ENCODE peak calls at places on chromosomes 11 and 22, in seven cellular contexts. One of them, this sample, is unnamed.

GRCh38 chr11:123166095-123166559 is 28.9 kb downstream of the CLMP start:
- DNase-seq in bronchial epithelial cell: peak; percentile 61
- DNase-seq in iris pigment epithelial cell: peak; percentile 92
- DNase-seq in COLO829: peak; percentile 25
- DNase-seq in activated naive CD4-positive, alpha-beta T cell treated with anti-CD3 and anti-CD28 coated beads, Interleukin-2, amount 10 ng/mL, durations not matched to agents 7 days and 5 days: peak; percentile 43
- DNase-seq in psoas muscle: no peak
- DNase-seq in AML-193: peak; percentile 2
- DNase-seq in this sample: no peak

GRCh38 chr22:31142285-31142684 is 2.0 kb upstream of the PLA2G3 start:
- DNase-seq in bronchial epithelial cell: peak; percentile 49
- DNase-seq in iris pigment epithelial cell: no peak
- DNase-seq in COLO829: no peak
- DNase-seq in activated naive CD4-positive, alpha-beta T cell treated with anti-CD3 and anti-CD28 coated beads, Interleukin-2, amount 10 ng/mL, durations not matched to agents 7 days and 5 days: no peak
- DNase-seq in psoas muscle: no peak
- DNase-seq in AML-193: no peak
- DNase-seq in this sample: no peak

GRCh38 chr11:70783821-70784220 is 385.5 kb downstream of the CTTN start:
- DNase-seq in bronchial epithelial cell: no peak
- DNase-seq in iris pigment epithelial cell: no peak
- DNase-seq in COLO829: no peak
- DNase-seq in activated naive CD4-positive, alpha-beta T cell treated with anti-CD3 and anti-CD28 coated beads, Interleukin-2, amount 10 ng/mL, durations not matched to agents 7 days and 5 days: no peak
- DNase-seq in psoas muscle: no peak
- DNase-seq in AML-193: no peak
- DNase-seq in this sample: no peak

GRCh38 chr11:96228911-96229310 is 114.1 kb downstream of the MAML2 start:
- DNase-seq in bronchial epithelial cell: no peak
- DNase-seq in iris pigment epithelial cell: peak; percentile 75
- DNase-seq in COLO829: no peak
- DNase-seq in activated naive CD4-positive, alpha-beta T cell treated with anti-CD3 and anti-CD28 coated beads, Interleukin-2, amount 10 ng/mL, durations not matched to agents 7 days and 5 days: no peak
- DNase-seq in psoas muscle: no peak
- DNase-seq in AML-193: no peak
- DNase-seq in this sample: no peak

GRCh38 chr22:36846271-36846670 is 14.5 kb upstream of the NCF4 start:
- DNase-seq in bronchial epithelial cell: no peak
- DNase-seq in iris pigment epithelial cell: no peak
- DNase-seq in COLO829: no peak
- DNase-seq in activated naive CD4-positive, alpha-beta T cell treated with anti-CD3 and anti-CD28 coated beads, Interleukin-2, amount 10 ng/mL, durations not matched to agents 7 days and 5 days: no peak
- DNase-seq in psoas muscle: no peak
- DNase-seq in AML-193: no peak
- DNase-seq in this sample: no peak

GRCh38 chr11:61345170-61345610 is 12.2 kb downstream of the TKFC start:
- DNase-seq in bronchial epithelial cell: no peak
- DNase-seq in iris pigment epithelial cell: no peak
- DNase-seq in COLO829: no peak
- DNase-seq in activated naive CD4-positive, alpha-beta T cell treated with anti-CD3 and anti-CD28 coated beads, Interleukin-2, amount 10 ng/mL, durations not matched to agents 7 days and 5 days: no peak
- DNase-seq in psoas muscle: no peak
- DNase-seq in AML-193: no peak
- DNase-seq in this sample: no peak

GRCh38 chr22:39494471-39495120 is 7.5 kb upstream of the MIEF1 start:
- DNase-seq in bronchial epithelial cell: no peak
- DNase-seq in iris pigment epithelial cell: no peak
- DNase-seq in COLO829: no peak
- DNase-seq in activated naive CD4-positive, alpha-beta T cell treated with anti-CD3 and anti-CD28 coated beads, Interleukin-2, amount 10 ng/mL, durations not matched to agents 7 days and 5 days: no peak
- DNase-seq in psoas muscle: no peak
- DNase-seq in AML-193: peak; percentile 9
- DNase-seq in this sample: no peak

GRCh38 chr22:17868771-17869170 is 94.5 kb upstream of the BID start:
- DNase-seq in bronchial epithelial cell: no peak
- DNase-seq in iris pigment epithelial cell: no peak
- DNase-seq in COLO829: no peak
- DNase-seq in activated naive CD4-positive, alpha-beta T cell treated with anti-CD3 and anti-CD28 coated beads, Interleukin-2, amount 10 ng/mL, durations not matched to agents 7 days and 5 days: no peak
- DNase-seq in psoas muscle: no peak
- DNase-seq in AML-193: no peak
- DNase-seq in this sample: no peak

GRCh38 chr11:116857316-116857715 is 19.9 kb upstream of the APOA1 start:
- DNase-seq in bronchial epithelial cell: no peak
- DNase-seq in iris pigment epithelial cell: peak; percentile 20
- DNase-seq in COLO829: no peak
- DNase-seq in activated naive CD4-positive, alpha-beta T cell treated with anti-CD3 and anti-CD28 coated beads, Interleukin-2, amount 10 ng/mL, durations not matched to agents 7 days and 5 days: no peak
- DNase-seq in psoas muscle: no peak
- DNase-seq in AML-193: no peak
- DNase-seq in this sample: no peak

GRCh38 chr22:41300661-41301060 is 664 bp upstream of the ZC3H7B start:
- DNase-seq in bronchial epithelial cell: no peak
- DNase-seq in iris pigment epithelial cell: no peak
- DNase-seq in COLO829: no peak
- DNase-seq in activated naive CD4-positive, alpha-beta T cell treated with anti-CD3 and anti-CD28 coated beads, Interleukin-2, amount 10 ng/mL, durations not matched to agents 7 days and 5 days: no peak
- DNase-seq in psoas muscle: no peak
- DNase-seq in AML-193: no peak
- DNase-seq in this sample: no peak

GRCh38 chr11:65858354-65859133 is 564 bp upstream of the CFL1 start:
- DNase-seq in bronchial epithelial cell: peak; percentile 45
- DNase-seq in iris pigment epithelial cell: no peak
- DNase-seq in COLO829: no peak
- DNase-seq in activated naive CD4-positive, alpha-beta T cell treated with anti-CD3 and anti-CD28 coated beads, Interleukin-2, amount 10 ng/mL, durations not matched to agents 7 days and 5 days: no peak
- DNase-seq in psoas muscle: no peak
- DNase-seq in AML-193: no peak
- DNase-seq in this sample: no peak

GRCh38 chr22:40112595-40112994 is 65.1 kb upstream of the TNRC6B start:
- DNase-seq in bronchial epithelial cell: no peak
- DNase-seq in iris pigment epithelial cell: no peak
- DNase-seq in COLO829: no peak
- DNase-seq in activated naive CD4-positive, alpha-beta T cell treated with anti-CD3 and anti-CD28 coated beads, Interleukin-2, amount 10 ng/mL, durations not matched to agents 7 days and 5 days: no peak
- DNase-seq in psoas muscle: no peak
- DNase-seq in AML-193: no peak
- DNase-seq in this sample: no peak

GRCh38 chr11:47523491-47524199 is 29.3 kb downstream of the CELF1 start:
- DNase-seq in bronchial epithelial cell: peak; percentile 83
- DNase-seq in iris pigment epithelial cell: peak; percentile 91
- DNase-seq in COLO829: peak; percentile 87
- DNase-seq in activated naive CD4-positive, alpha-beta T cell treated with anti-CD3 and anti-CD28 coated beads, Interleukin-2, amount 10 ng/mL, durations not matched to agents 7 days and 5 days: peak; percentile 39
- DNase-seq in psoas muscle: no peak
- DNase-seq in AML-193: no peak
- DNase-seq in this sample: peak; percentile 51

GRCh38 chr11:6855971-6856542 is 6.8 kb upstream of the OR10A2 start:
- DNase-seq in bronchial epithelial cell: peak; percentile 84
- DNase-seq in iris pigment epithelial cell: peak; percentile 67
- DNase-seq in COLO829: no peak
- DNase-seq in activated naive CD4-positive, alpha-beta T cell treated with anti-CD3 and anti-CD28 coated beads, Interleukin-2, amount 10 ng/mL, durations not matched to agents 7 days and 5 days: no peak
- DNase-seq in psoas muscle: no peak
- DNase-seq in AML-193: no peak
- DNase-seq in this sample: no peak

This sample was measured in gastrocnemius medialis.